ENCODE peak calls at places on chromosomes 7 and 10, in five cellular contexts. Y is stimulated activated naive CD8-positive, alpha-beta T cell treated with anti-CD3 and anti-CD28 coated beads, Interleukin-15, Interleukin-2, amounts not matched to agents 100 U/mL and 50 U/mL, for 24 hours; H is GM23338; T is astrocyte; F is sciatic nerve. M is an unnamed sample.
A peak's percentile ranks its signal among the peaks of the same experiment; 100 is the strongest.

GRCh38 chr10:119189811-119190282 is 11.2 kb upstream of the PRDX3 start:
- DNase-seq in T (peak; percentile 94), H (no peak), Y (no peak), F (no peak), M (no peak)

GRCh38 chr10:53122265-53122664 is 349.7 kb upstream of the MBL2 start:
- DNase-seq in T (no peak), H (no peak), Y (no peak), F (no peak), M (no peak)

GRCh38 chr10:132898391-132899053 is 43.8 kb downstream of the CFAP46 start:
- DNase-seq in Y (no peak), F (peak; percentile 39), T (no peak), H (no peak), M (no peak)

GRCh38 chr10:30088178-30088577 is 28.8 kb upstream of the JCAD start:
- DNase-seq in H (peak; percentile 34), T (no peak), F (no peak), Y (no peak), M (no peak)

GRCh38 chr10:45395554-45395953 is 21.5 kb downstream of the ALOX5 start:
- DNase-seq in T (no peak), H (no peak), F (no peak), Y (no peak), M (no peak)

GRCh38 chr7:18290865-18291264 is 204.7 kb upstream of the HDAC9 start:
- DNase-seq in T (no peak), F (no peak), Y (no peak), H (no peak), M (no peak)

GRCh38 chr10:21715531-21716195 is 181.6 kb downstream of the MLLT10 start:
- DNase-seq in T (peak; percentile 45), H (no peak), Y (no peak), F (no peak), M (no peak)

GRCh38 chr10:106355450-106355849 is 809.1 kb downstream of the SORCS1 start:
- DNase-seq in T (no peak), H (peak; percentile 46), Y (no peak), F (no peak), M (peak; percentile 9)

GRCh38 chr7:148306759-148307158 is 283.8 kb upstream of the C7orf33 start:
- DNase-seq in H (no peak), T (no peak), F (no peak), Y (no peak), M (no peak)

GRCh38 chr7:42886129-42886528 is 25.7 kb downstream of the C7orf25 start:
- DNase-seq in F (no peak), H (peak; percentile 47), T (no peak), Y (no peak), M (no peak)

GRCh38 chr10:18140149-18140956 is at the start of gene CACNB2:
- DNase-seq in T (peak; percentile 53), Y (peak; percentile 10), F (peak; percentile 68), H (peak; percentile 77), M (peak; percentile 2)

GRCh38 chr7:80942261-80943041 is 23.6 kb upstream of the SEMA3C start:
- DNase-seq in T (peak; percentile 98), F (peak; percentile 65), H (peak; percentile 21), Y (no peak), M (peak; percentile 46)

GRCh38 chr7:128032605-128033235 is 1.5 kb upstream of the LRRC4 start:
- DNase-seq in Y (peak; percentile 31), T (no peak), H (peak; percentile 57), F (no peak), M (no peak)

GRCh38 chr10:5196613-5197234 is at the start of gene AKR1C4:
- DNase-seq in T (no peak), Y (no peak), H (no peak), F (no peak), M (no peak)

GRCh38 chr7:3217166-3217565 is 83.9 kb upstream of the SDK1 start:
- DNase-seq in H (no peak), F (no peak), Y (no peak), T (peak; percentile 69), M (no peak)

GRCh38 chr7:1725199-1725701 is 55.2 kb downstream of the ELFN1 start:
- DNase-seq in F (no peak), H (peak; percentile 67), T (peak; percentile 49), Y (no peak), M (peak; percentile 45)

GRCh38 chr10:5523796-5524574 is 776 bp upstream of the CALML3 start:
- DNase-seq in T (no peak), F (no peak), H (no peak), Y (no peak), M (no peak)

GRCh38 chr10:61342817-61343572 is 110.2 kb downstream of the TMEM26 start:
- DNase-seq in H (no peak), F (no peak), Y (no peak), T (no peak), M (no peak)

GRCh38 chr10:46106410-46107255 is 60.6 kb upstream of the MSMB start:
- DNase-seq in T (peak; percentile 8), F (peak; percentile 79), Y (peak; percentile 67), H (peak; percentile 86), M (peak; percentile 60)

GRCh38 chr7:27098493-27099223 is 2.9 kb upstream of the HOXA1 start:
- DNase-seq in Y (no peak), F (no peak), H (peak; percentile 64), T (peak; percentile 68), M (no peak)

GRCh38 chr10:71076473-71077142 is 135.8 kb upstream of the UNC5B start:
- DNase-seq in Y (no peak), F (no peak), H (no peak), T (no peak), M (peak; percentile 54)

GRCh38 chr10:101095550-101096213 is 33.9 kb downstream of the KAZALD1 start:
- DNase-seq in H (peak; percentile 99), F (peak; percentile 71), Y (peak; percentile 81), T (peak; percentile 17), M (peak; percentile 82)

GRCh38 chr10:122504551-122504950 is 43.2 kb downstream of the HTRA1 start:
- DNase-seq in F (peak; percentile 93), T (peak; percentile 92), Y (no peak), H (no peak), M (no peak)

GRCh38 chr10:104080762-104081161 is 4.9 kb downstream of the COL17A1 start:
- DNase-seq in H (peak; percentile 67), F (no peak), Y (no peak), T (no peak), M (no peak)

GRCh38 chr10:34804306-34804705 is 10.8 kb downstream of the PARD3 start:
- DNase-seq in F (no peak), H (no peak), T (peak; percentile 53), Y (no peak), M (no peak)

GRCh38 chr7:47890606-47891005 is 57.7 kb downstream of the PKD1L1 start:
- DNase-seq in F (no peak), Y (no peak), T (no peak), H (no peak), M (no peak)

GRCh38 chr10:68348265-68348741 is 15.6 kb upstream of the PBLD start:
- DNase-seq in T (peak; percentile 27), H (peak; percentile 85), Y (peak; percentile 42), F (no peak), M (peak; percentile 67)

GRCh38 chr10:17474595-17474994 is 20.2 kb upstream of the ST8SIA6 start:
- DNase-seq in H (no peak), Y (no peak), T (no peak), F (no peak), M (no peak)

GRCh38 chr7:28191751-28192150 is 11.2 kb upstream of the JAZF1 start:
- DNase-seq in H (no peak), F (no peak), T (no peak), Y (no peak), M (no peak)

GRCh38 chr10:42869977-42870350 is 87.4 kb downstream of the BMS1 start:
- DNase-seq in Y (no peak), F (no peak), T (no peak), H (no peak), M (no peak)

GRCh38 chr7:134778941-134779740 is at the start of gene CALD1:
- DNase-seq in H (peak; percentile 97), T (peak; percentile 100), F (peak; percentile 72), Y (no peak), M (peak; percentile 73)

GRCh38 chr10:113939212-113939860 is 84.9 kb downstream of the NHLRC2 start:
- DNase-seq in F (no peak), H (no peak), T (no peak), Y (no peak), M (no peak)

GRCh38 chr10:29586509-29586908 is 48.3 kb downstream of the SVIL start:
- DNase-seq in F (no peak), Y (no peak), H (no peak), T (no peak), M (no peak)

GRCh38 chr7:147607151-147607800 is 983.3 kb upstream of the C7orf33 start:
- DNase-seq in F (no peak), T (no peak), H (peak; percentile 78), Y (no peak), M (no peak)

GRCh38 chr10:120656121-120656520 is 195.0 kb upstream of the WDR11 start:
- DNase-seq in H (no peak), Y (no peak), F (no peak), T (no peak), M (no peak)

GRCh38 chr10:61937631-61938284 is 36.3 kb downstream of the ARID5B start:
- DNase-seq in F (no peak), Y (no peak), T (peak; percentile 61), H (no peak), M (no peak)

GRCh38 chr10:50577681-50578350 is 45.9 kb downstream of the SGMS1 start:
- DNase-seq in F (no peak), T (peak; percentile 66), H (no peak), Y (no peak), M (no peak)

GRCh38 chr7:15305002-15305600 is 256.7 kb downstream of the AGMO start:
- DNase-seq in F (no peak), Y (peak; percentile 4), T (peak; percentile 10), H (peak; percentile 77), M (peak; percentile 66)

GRCh38 chr7:66167773-66168367 is 37.3 kb upstream of the TPST1 start:
- DNase-seq in T (peak; percentile 82), H (no peak), F (no peak), Y (no peak), M (no peak)

M was measured in SK-N-DZ.